ENCODE peak calls at places on chromosomes 12 and 14, in seven cellular contexts. B, A, Y, F, E, V and P are unnamed samples.
A peak's percentile ranks its signal among the peaks of the same experiment; 100 is the strongest.

GRCh38 chr12:20144341-20144740 is 224.0 kb upstream of the PDE3A start:
- DNase-seq in B (no peak), A (no peak), Y (no peak), F (no peak), E (no peak), V (no peak), P (no peak)

GRCh38 chr12:19630536-19630935 is 191.2 kb downstream of the AEBP2 start:
- DNase-seq in B (no peak), A (no peak), Y (no peak), F (no peak), E (no peak), V (no peak), P (no peak)

GRCh38 chr12:11801643-11802042 is 152.2 kb downstream of the ETV6 start:
- DNase-seq in B (no peak), A (no peak), Y (no peak), F (no peak), E (no peak), V (no peak), P (no peak)

GRCh38 chr12:14995583-14996425 is 23.0 kb downstream of the PDE6H start:
- DNase-seq in B (peak; percentile 63), A (no peak), Y (no peak), F (no peak), E (peak; percentile 79), V (no peak), P (no peak)

GRCh38 chr14:104510794-104511611 is 68.6 kb upstream of the C14orf180 start:
- DNase-seq in B (no peak), A (peak; percentile 90), Y (no peak), F (no peak), E (no peak), V (no peak), P (no peak)

GRCh38 chr14:21846227-21846885 is 172.7 kb upstream of the OR4E1 start:
- DNase-seq in B (no peak), A (no peak), Y (no peak), F (no peak), E (peak; percentile 0), V (no peak), P (peak; percentile 82)

GRCh38 chr14:75877292-75877691 is 104.5 kb downstream of the TGFB3 start:
- DNase-seq in B (no peak), A (no peak), Y (no peak), F (no peak), E (peak; percentile 97), V (no peak), P (no peak)

GRCh38 chr14:101083564-101084435 is 180.3 kb upstream of the RTL1 start:
- DNase-seq in B (peak; percentile 46), A (no peak), Y (no peak), F (no peak), E (no peak), V (no peak), P (peak; percentile 65)

GRCh38 chr12:26062566-26062965 is 62.3 kb downstream of the BHLHE41 start:
- DNase-seq in B (no peak), A (no peak), Y (no peak), F (no peak), E (peak; percentile 57), V (no peak), P (no peak)

GRCh38 chr14:104101651-104102281 is 16.3 kb downstream of the ASPG start:
- DNase-seq in B (no peak), A (peak; percentile 15), Y (no peak), F (no peak), E (no peak), V (no peak), P (peak; percentile 72)

GRCh38 chr12:26737487-26738030 is 95.4 kb downstream of the ITPR2 start:
- DNase-seq in B (no peak), A (no peak), Y (no peak), F (no peak), E (no peak), V (no peak), P (no peak)

GRCh38 chr12:19273482-19274330 is 144.2 kb downstream of the PLEKHA5 start:
- DNase-seq in B (peak; percentile 82), A (peak; percentile 85), Y (no peak), F (no peak), E (peak; percentile 97), V (peak; percentile 78), P (no peak)

GRCh38 chr14:63770187-63770807 is 42.4 kb upstream of the SGPP1 start:
- DNase-seq in B (peak; percentile 36), A (no peak), Y (no peak), F (no peak), E (peak; percentile 62), V (no peak), P (no peak)

GRCh38 chr12:12156835-12157234 is 86.1 kb downstream of the BCL2L14 start:
- DNase-seq in B (no peak), A (no peak), Y (no peak), F (no peak), E (no peak), V (no peak), P (no peak)

GRCh38 chr14:36134026-36134425 is 42.5 kb downstream of the PTCSC3 start:
- DNase-seq in B (no peak), A (no peak), Y (no peak), F (no peak), E (no peak), V (no peak), P (no peak)

GRCh38 chr12:49389092-49389703 is 21.9 kb downstream of the SPATS2 start:
- DNase-seq in B (no peak), A (no peak), Y (peak; percentile 15), F (no peak), E (no peak), V (no peak), P (peak; percentile 90)

GRCh38 chr14:106436310-106436905 is 910.0 kb downstream of the TMEM121 start:
- DNase-seq in B (no peak), A (no peak), Y (no peak), F (no peak), E (no peak), V (no peak), P (peak; percentile 66)

GRCh38 chr12:64475518-64475917 is 23.6 kb downstream of the TBK1 start:
- DNase-seq in B (no peak), A (no peak), Y (no peak), F (no peak), E (no peak), V (no peak), P (no peak)

GRCh38 chr12:122503783-122504590 is 3.3 kb upstream of the ZCCHC8 start:
- DNase-seq in B (no peak), A (no peak), Y (no peak), F (no peak), E (no peak), V (no peak), P (no peak)
- TF ChIP-seq POLR2A in B (no peak), A (no peak), Y (no peak), F (no peak), E (no peak), V (no peak), P (no peak)

DNA sequence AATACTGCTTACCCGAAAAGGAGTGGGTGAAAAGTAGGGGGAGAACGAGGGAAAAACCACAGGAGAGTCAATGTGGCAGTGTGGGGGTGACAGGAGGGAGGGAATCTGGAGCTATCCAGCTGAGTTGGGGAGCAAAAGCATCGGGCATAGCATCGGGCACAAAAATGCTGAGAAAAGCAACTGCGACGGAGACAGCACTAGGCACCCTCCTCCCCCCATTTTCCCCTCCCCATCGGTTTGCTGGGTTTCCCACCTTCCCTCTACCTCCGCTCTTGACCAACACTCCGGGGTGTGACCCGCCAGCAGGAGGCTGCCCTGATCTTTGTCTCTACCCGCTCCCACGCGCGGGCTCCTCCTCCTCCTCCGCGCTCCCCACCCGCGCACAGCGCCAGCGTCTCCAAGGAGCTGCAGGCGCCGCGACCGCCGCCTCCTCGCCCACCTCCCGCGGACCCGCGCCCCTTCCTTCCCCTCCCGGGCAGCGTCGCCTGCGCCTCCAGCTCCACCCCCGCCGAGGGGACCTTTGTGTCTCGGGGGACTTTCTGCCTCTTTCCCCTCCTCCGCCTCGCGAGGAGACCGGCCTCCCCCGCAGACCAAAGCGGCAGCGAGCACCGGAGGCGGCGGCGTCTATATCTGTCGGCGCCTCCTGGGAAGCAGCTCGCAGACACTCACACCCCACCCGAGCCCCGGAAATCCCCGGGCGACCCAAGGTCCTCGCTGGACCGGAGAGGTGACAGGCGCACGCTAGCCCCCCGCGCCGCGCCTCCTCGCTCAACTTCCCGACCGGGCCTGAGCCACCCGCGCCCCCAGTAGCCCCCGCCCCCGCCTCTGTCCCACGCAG is 939 bp downstream of the CDK17 start:
- DNase-seq in B (no peak), A (peak; percentile 88), Y (peak; percentile 44), F (peak; percentile 47), E (peak; percentile 72), V (peak; percentile 89), P (peak; percentile 96)
- TF ChIP-seq POLR2A in B (no peak), A (no peak), Y (no peak), F (no peak), E (peak; percentile 72), V (peak; percentile 51), P (no peak)

GRCh38 chr12:51421266-51421884 is 3.3 kb upstream of the SLC4A8 start:
- DNase-seq in B (peak; percentile 59), A (no peak), Y (no peak), F (no peak), E (peak; percentile 72), V (no peak), P (no peak)
- TF ChIP-seq POLR2A in B (no peak), A (no peak), Y (no peak), F (no peak), E (peak; percentile 42), V (no peak), P (no peak)

GRCh38 chr12:93743229-93743998 is 66.2 kb downstream of the CRADD start:
- DNase-seq in B (no peak), A (no peak), Y (no peak), F (no peak), E (no peak), V (no peak), P (no peak)

GRCh38 chr12:93743999-93744689 is 67.0 kb downstream of the CRADD start:
- DNase-seq in B (no peak), A (no peak), Y (no peak), F (no peak), E (no peak), V (no peak), P (no peak)

GRCh38 chr12:93741741-93742085 is 64.5 kb downstream of the CRADD start:
- DNase-seq in B (no peak), A (no peak), Y (no peak), F (no peak), E (no peak), V (no peak), P (no peak)

GRCh38 chr12:93740721-93741120 is 63.5 kb downstream of the CRADD start:
- DNase-seq in B (no peak), A (no peak), Y (no peak), F (no peak), E (peak; percentile 6), V (no peak), P (no peak)

DNA sequence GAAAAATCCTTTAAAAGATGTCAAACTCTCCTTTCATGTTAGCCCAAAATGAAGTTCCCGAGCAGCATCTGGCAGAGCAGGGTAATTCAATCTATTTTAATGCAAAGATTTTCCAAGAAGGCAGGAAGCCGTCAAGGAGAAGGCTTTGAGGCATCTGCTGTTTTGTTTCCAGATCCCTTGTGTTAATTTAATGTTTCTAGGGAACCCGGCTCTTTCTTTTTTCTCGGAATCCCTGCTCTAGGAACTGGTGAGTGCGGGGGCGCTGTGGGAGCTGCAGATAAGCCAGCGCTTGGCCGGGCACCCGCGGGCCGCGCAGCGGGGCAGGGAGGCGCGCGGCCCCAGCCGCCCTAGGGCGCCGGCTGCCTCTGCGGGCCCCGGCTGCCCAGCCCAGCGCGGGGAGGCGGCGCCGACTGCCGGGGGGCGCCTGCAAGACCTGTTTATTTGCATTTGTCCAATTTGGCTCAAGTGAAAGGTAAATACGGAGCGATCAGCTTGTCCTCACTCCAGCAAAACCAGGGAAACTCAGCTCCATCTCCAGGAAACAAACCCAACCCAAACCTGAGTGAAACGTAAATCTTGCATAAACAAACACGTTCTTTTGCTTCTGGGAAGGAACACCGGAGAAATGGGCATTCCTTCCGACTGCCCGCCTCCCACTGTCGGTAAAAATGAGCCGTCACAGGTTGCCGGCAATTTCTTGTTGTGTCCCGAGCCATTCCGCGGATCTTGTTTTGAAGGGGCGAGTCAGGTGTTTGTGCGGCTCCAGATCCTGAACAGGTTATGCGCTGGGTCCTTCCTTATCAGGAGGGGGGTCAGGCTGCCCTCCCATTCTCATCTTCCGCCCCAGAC is 65.1 kb downstream of the CRADD start:
- DNase-seq in B (peak; percentile 29), A (peak; percentile 73), Y (peak; percentile 63), F (no peak), E (peak; percentile 60), V (peak; percentile 82), P (peak; percentile 91)
- TF ChIP-seq POLR2A in B (no peak), A (no peak), Y (no peak), F (no peak), E (peak; percentile 21), V (no peak), P (no peak)